ENCODE peak calls at places on chromosome 15, in six cellular contexts. G, J, N, Q, D and P are unnamed samples.

GRCh38 chr15:46088486-46089437 is 453.9 kb downstream of the SQOR start:
- DNase-seq in Q (no peak), J (no peak), G (no peak), D (no peak), N (no peak), P (no peak)

GRCh38 chr15:97961067-97961954 is 808 bp downstream of the ARRDC4 start:
- DNase-seq in D (no peak), N (no peak), Q (peak; percentile 17), G (no peak), J (no peak), P (peak; percentile 45)

GRCh38 chr15:26805470-26805869 is 32.6 kb upstream of the GABRB3 start:
- DNase-seq in D (no peak), N (no peak), G (no peak), Q (no peak), J (no peak), P (no peak)

GRCh38 chr15:89767411-89767915 is 8.7 kb upstream of the MESP2 start:
- DNase-seq in J (no peak), Q (no peak), N (no peak), D (no peak), G (no peak), P (no peak)

GRCh38 chr15:72844067-72844466 is 60.5 kb upstream of the ADPGK start:
- DNase-seq in Q (no peak), N (no peak), J (no peak), G (no peak), D (no peak), P (no peak)

GRCh38 chr15:51846463-51847230 is 17.2 kb downstream of the TMOD3 start:
- DNase-seq in G (no peak), J (no peak), D (no peak), Q (no peak), N (no peak), P (no peak)

GRCh38 chr15:44157679-44158078 is 37.4 kb downstream of the FRMD5 start:
- DNase-seq in N (no peak), G (no peak), J (no peak), D (no peak), Q (peak; percentile 12), P (no peak)

GRCh38 chr15:67207555-67208182 is 46.8 kb downstream of the AAGAB start:
- DNase-seq in D (no peak), Q (no peak), G (no peak), N (no peak), J (no peak), P (no peak)

GRCh38 chr15:93221754-93222153 is 132.7 kb upstream of the RGMA start:
- DNase-seq in J (no peak), Q (no peak), G (no peak), D (no peak), N (no peak), P (no peak)

GRCh38 chr15:88655780-88656488 is 17.1 kb downstream of the ISG20 start:
- DNase-seq in D (no peak), N (no peak), Q (no peak), G (no peak), J (no peak), P (no peak)

GRCh38 chr15:75357976-75358673 is 10.3 kb downstream of the MAN2C1 start:
- DNase-seq in J (no peak), N (no peak), G (no peak), Q (no peak), D (peak; percentile 43), P (no peak)

GRCh38 chr15:84601555-84601838 is 688 bp downstream of the ZSCAN2 start:
- DNase-seq in G (no peak), D (no peak), J (no peak), Q (no peak), N (no peak), P (no peak)

GRCh38 chr15:82139823-82140268 is 94.0 kb upstream of the MEX3B start:
- DNase-seq in J (no peak), G (no peak), Q (peak; percentile 25), N (no peak), D (no peak), P (no peak)

GRCh38 chr15:74374648-74375302 is 7.3 kb upstream of the CYP11A1 start:
- DNase-seq in D (no peak), Q (no peak), G (no peak), J (no peak), N (no peak), P (no peak)

GRCh38 chr15:33086500-33087141 is 107.9 kb downstream of the FMN1 start:
- DNase-seq in G (no peak), Q (peak; percentile 11), D (no peak), J (no peak), N (no peak), P (no peak)

GRCh38 chr15:42035362-42035761 is 14.5 kb upstream of the PLA2G4E start:
- DNase-seq in Q (no peak), G (no peak), N (peak; percentile 28), D (peak; percentile 53), J (no peak), P (no peak)

GRCh38 chr15:51783967-51784366 is 32.6 kb downstream of the TMOD2 start:
- DNase-seq in Q (no peak), N (no peak), D (no peak), G (no peak), J (no peak), P (no peak)

GRCh38 chr15:76376029-76376428 is 39.5 kb downstream of the ISL2 start:
- DNase-seq in G (no peak), D (no peak), Q (no peak), N (no peak), J (no peak), P (no peak)

GRCh38 chr15:66766282-66767228 is 64.5 kb downstream of the SMAD6 start:
- DNase-seq in G (no peak), D (no peak), N (no peak), J (no peak), Q (no peak), P (no peak)

GRCh38 chr15:70722266-70723123 is 40.9 kb downstream of the UACA start:
- DNase-seq in N (no peak), G (no peak), J (no peak), D (no peak), Q (peak; percentile 25), P (no peak)